ENCODE peak calls at places on chromosomes 6 and 20, in six cellular contexts. One of them, this sample, is unnamed.

GRCh38 chr6:6721606-6722005 is 133.1 kb downstream of the LY86 start:
- DNase-seq in K562: no peak
- DNase-seq in HepG2: no peak
- DNase-seq in A549: no peak
- DNase-seq in GM12878: no peak
- DNase-seq in endothelial cell of umbilical vein: no peak
- DNase-seq in this sample: peak

GRCh38 chr6:80182291-80182690 is 75.8 kb downstream of the BCKDHB start:
- DNase-seq in K562: no peak
- DNase-seq in HepG2: no peak
- DNase-seq in A549: no peak
- DNase-seq in GM12878: no peak
- DNase-seq in endothelial cell of umbilical vein: peak
- DNase-seq in this sample: no peak

GRCh38 chr6:158500016-158500735 is 59.7 kb upstream of the TMEM181 start:
- DNase-seq in K562: no peak
- DNase-seq in HepG2: no peak
- DNase-seq in A549: no peak
- DNase-seq in GM12878: no peak
- DNase-seq in endothelial cell of umbilical vein: no peak
- DNase-seq in this sample: no peak

GRCh38 chr6:6397842-6398241 is 77.4 kb upstream of the F13A1 start:
- DNase-seq in K562: no peak
- DNase-seq in HepG2: no peak
- DNase-seq in A549: no peak
- DNase-seq in GM12878: no peak
- DNase-seq in endothelial cell of umbilical vein: no peak
- DNase-seq in this sample: peak

GRCh38 chr6:107706516-107706915 is 117.6 kb downstream of the SCML4 start:
- DNase-seq in K562: no peak
- DNase-seq in HepG2: no peak
- DNase-seq in A549: no peak
- DNase-seq in GM12878: no peak
- DNase-seq in endothelial cell of umbilical vein: no peak
- DNase-seq in this sample: no peak

GRCh38 chr6:50850223-50850751 is 31.6 kb downstream of the TFAP2B start:
- DNase-seq in K562: no peak
- DNase-seq in HepG2: no peak
- DNase-seq in A549: no peak
- DNase-seq in GM12878: no peak
- DNase-seq in endothelial cell of umbilical vein: no peak
- DNase-seq in this sample: no peak

GRCh38 chr6:165663283-165663735 is 268 bp upstream of the PDE10A start:
- DNase-seq in K562: no peak
- DNase-seq in HepG2: no peak
- DNase-seq in A549: peak
- DNase-seq in GM12878: no peak
- DNase-seq in endothelial cell of umbilical vein: peak
- DNase-seq in this sample: no peak

GRCh38 chr6:87722831-87723726 is 21.0 kb upstream of the AKIRIN2 start:
- DNase-seq in K562: peak
- DNase-seq in HepG2: peak
- DNase-seq in A549: peak
- DNase-seq in GM12878: peak
- DNase-seq in endothelial cell of umbilical vein: peak
- DNase-seq in this sample: peak

GRCh38 chr6:87066449-87067288 is 28.2 kb downstream of the CGA start:
- DNase-seq in K562: peak
- DNase-seq in HepG2: peak
- DNase-seq in A549: peak
- DNase-seq in GM12878: peak
- DNase-seq in endothelial cell of umbilical vein: peak
- DNase-seq in this sample: peak

GRCh38 chr6:44682280-44682679 is 294.8 kb downstream of the CDC5L start:
- DNase-seq in K562: no peak
- DNase-seq in HepG2: no peak
- DNase-seq in A549: no peak
- DNase-seq in GM12878: no peak
- DNase-seq in endothelial cell of umbilical vein: no peak
- DNase-seq in this sample: no peak

GRCh38 chr6:44682987-44683779 is 295.7 kb downstream of the CDC5L start:
- DNase-seq in K562: no peak
- DNase-seq in HepG2: no peak
- DNase-seq in A549: no peak
- DNase-seq in GM12878: no peak
- DNase-seq in endothelial cell of umbilical vein: no peak
- DNase-seq in this sample: no peak

GRCh38 chr6:44679906-44680698 is 292.6 kb downstream of the CDC5L start:
- DNase-seq in K562: no peak
- DNase-seq in HepG2: no peak
- DNase-seq in A549: no peak
- DNase-seq in GM12878: no peak
- DNase-seq in endothelial cell of umbilical vein: no peak
- DNase-seq in this sample: no peak

GRCh38 chr6:44678252-44678935 is 290.9 kb downstream of the CDC5L start:
- DNase-seq in K562: no peak
- DNase-seq in HepG2: no peak
- DNase-seq in A549: no peak
- DNase-seq in GM12878: no peak
- DNase-seq in endothelial cell of umbilical vein: no peak
- DNase-seq in this sample: no peak

GRCh38 chr6:44681782-44682181 is 294.3 kb downstream of the CDC5L start:
- DNase-seq in K562: no peak
- DNase-seq in HepG2: no peak
- DNase-seq in A549: no peak
- DNase-seq in GM12878: no peak
- DNase-seq in endothelial cell of umbilical vein: no peak
- DNase-seq in this sample: no peak
- TF ChIP-seq MAX in K562: no peak
- TF ChIP-seq MAX in HepG2: no peak
- TF ChIP-seq MAX in A549: no peak
- TF ChIP-seq MAX in GM12878: no peak
- TF ChIP-seq MAX in endothelial cell of umbilical vein: no peak
- TF ChIP-seq MAX in this sample: no peak

GRCh38 chr6:41939091-41939847 is 2.3 kb downstream of the CCND3 start:
- DNase-seq in K562: peak
- DNase-seq in HepG2: no peak
- DNase-seq in A549: no peak
- DNase-seq in GM12878: no peak
- DNase-seq in endothelial cell of umbilical vein: no peak
- DNase-seq in this sample: peak
- H3K4me3 ChIP-seq in K562: peak
- H3K4me3 ChIP-seq in HepG2: no peak
- H3K4me3 ChIP-seq in A549: peak
- H3K4me3 ChIP-seq in GM12878: peak
- H3K4me3 ChIP-seq in endothelial cell of umbilical vein: no peak
- H3K4me3 ChIP-seq in this sample: peak

GRCh38 chr6:14874975-14875677 is 370.7 kb upstream of the JARID2 start:
- DNase-seq in K562: no peak
- DNase-seq in HepG2: no peak
- DNase-seq in A549: no peak
- DNase-seq in GM12878: no peak
- DNase-seq in endothelial cell of umbilical vein: no peak
- DNase-seq in this sample: no peak

GRCh38 chr6:14877758-14878157 is 368.1 kb upstream of the JARID2 start:
- DNase-seq in K562: no peak
- DNase-seq in HepG2: no peak
- DNase-seq in A549: no peak
- DNase-seq in GM12878: no peak
- DNase-seq in endothelial cell of umbilical vein: no peak
- DNase-seq in this sample: no peak

GRCh38 chr6:14880052-14880451 is 365.8 kb upstream of the JARID2 start:
- DNase-seq in K562: no peak
- DNase-seq in HepG2: no peak
- DNase-seq in A549: no peak
- DNase-seq in GM12878: no peak
- DNase-seq in endothelial cell of umbilical vein: no peak
- DNase-seq in this sample: no peak

GRCh38 chr6:14875678-14876063 is 370.2 kb upstream of the JARID2 start:
- DNase-seq in K562: no peak
- DNase-seq in HepG2: no peak
- DNase-seq in A549: no peak
- DNase-seq in GM12878: peak
- DNase-seq in endothelial cell of umbilical vein: no peak
- DNase-seq in this sample: no peak

DNA sequence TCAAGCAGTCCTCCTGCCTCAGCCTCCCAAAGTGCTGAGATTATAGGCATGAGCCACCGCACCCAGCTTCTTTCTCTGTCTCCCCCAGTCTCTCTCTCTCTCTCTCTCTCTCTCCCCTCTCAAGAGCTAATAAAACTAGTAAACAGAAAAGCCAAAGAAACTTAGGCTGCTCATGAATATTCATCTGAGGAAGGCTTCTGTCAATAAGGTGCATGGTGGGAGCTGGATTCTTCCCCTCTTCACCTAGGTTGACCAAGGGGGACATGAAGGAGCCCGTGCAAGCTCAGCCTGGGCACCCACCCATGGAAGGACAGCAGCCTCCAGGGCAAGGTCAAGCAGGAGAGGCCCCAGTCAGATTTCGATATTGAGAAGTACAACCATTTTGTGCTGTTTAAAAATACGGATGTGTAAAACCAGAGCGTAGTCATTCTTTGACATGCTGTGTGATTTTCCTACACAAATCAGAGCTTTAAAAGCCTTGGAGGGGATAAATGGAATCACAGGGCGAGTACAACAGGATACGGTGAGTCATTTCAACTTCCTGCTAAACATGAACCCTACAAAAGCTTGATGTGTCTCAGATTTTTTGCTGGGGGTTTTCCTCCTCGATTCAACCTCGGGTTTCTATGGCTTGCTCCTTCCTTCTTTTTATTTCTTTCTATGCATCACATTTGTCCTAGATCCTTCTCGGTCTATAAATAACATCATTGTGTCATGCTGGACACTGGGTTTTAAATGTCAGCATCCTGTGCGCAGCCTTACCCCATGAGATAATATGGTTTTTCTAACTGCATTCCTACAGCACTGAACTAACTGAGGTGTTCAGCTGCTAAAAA is 368.9 kb upstream of the JARID2 start:
- DNase-seq in K562: no peak
- DNase-seq in HepG2: no peak
- DNase-seq in A549: peak
- DNase-seq in GM12878: peak
- DNase-seq in endothelial cell of umbilical vein: peak
- DNase-seq in this sample: peak
- TF ChIP-seq MYC in K562: no peak
- TF ChIP-seq MYC in HepG2: no peak
- TF ChIP-seq MYC in A549: no peak
- TF ChIP-seq MYC in GM12878: no peak
- TF ChIP-seq MYC in endothelial cell of umbilical vein: no peak
- TF ChIP-seq MYC in this sample: peak

GRCh38 chr20:391041-391711 is 10.6 kb downstream of the TRIB3 start:
- DNase-seq in K562: no peak
- DNase-seq in HepG2: no peak
- DNase-seq in A549: no peak
- DNase-seq in GM12878: no peak
- DNase-seq in endothelial cell of umbilical vein: no peak
- DNase-seq in this sample: no peak

GRCh38 chr20:385448-385847 is 4.9 kb downstream of the TRIB3 start:
- DNase-seq in K562: no peak
- DNase-seq in HepG2: no peak
- DNase-seq in A549: no peak
- DNase-seq in GM12878: no peak
- DNase-seq in endothelial cell of umbilical vein: no peak
- DNase-seq in this sample: no peak

GRCh38 chr20:387520-387919 is 7.0 kb downstream of the TRIB3 start:
- DNase-seq in K562: no peak
- DNase-seq in HepG2: no peak
- DNase-seq in A549: no peak
- DNase-seq in GM12878: no peak
- DNase-seq in endothelial cell of umbilical vein: no peak
- DNase-seq in this sample: no peak

GRCh38 chr20:389220-389619 is 8.7 kb downstream of the TRIB3 start:
- DNase-seq in K562: no peak
- DNase-seq in HepG2: no peak
- DNase-seq in A549: no peak
- DNase-seq in GM12878: no peak
- DNase-seq in endothelial cell of umbilical vein: no peak
- DNase-seq in this sample: no peak

DNA sequence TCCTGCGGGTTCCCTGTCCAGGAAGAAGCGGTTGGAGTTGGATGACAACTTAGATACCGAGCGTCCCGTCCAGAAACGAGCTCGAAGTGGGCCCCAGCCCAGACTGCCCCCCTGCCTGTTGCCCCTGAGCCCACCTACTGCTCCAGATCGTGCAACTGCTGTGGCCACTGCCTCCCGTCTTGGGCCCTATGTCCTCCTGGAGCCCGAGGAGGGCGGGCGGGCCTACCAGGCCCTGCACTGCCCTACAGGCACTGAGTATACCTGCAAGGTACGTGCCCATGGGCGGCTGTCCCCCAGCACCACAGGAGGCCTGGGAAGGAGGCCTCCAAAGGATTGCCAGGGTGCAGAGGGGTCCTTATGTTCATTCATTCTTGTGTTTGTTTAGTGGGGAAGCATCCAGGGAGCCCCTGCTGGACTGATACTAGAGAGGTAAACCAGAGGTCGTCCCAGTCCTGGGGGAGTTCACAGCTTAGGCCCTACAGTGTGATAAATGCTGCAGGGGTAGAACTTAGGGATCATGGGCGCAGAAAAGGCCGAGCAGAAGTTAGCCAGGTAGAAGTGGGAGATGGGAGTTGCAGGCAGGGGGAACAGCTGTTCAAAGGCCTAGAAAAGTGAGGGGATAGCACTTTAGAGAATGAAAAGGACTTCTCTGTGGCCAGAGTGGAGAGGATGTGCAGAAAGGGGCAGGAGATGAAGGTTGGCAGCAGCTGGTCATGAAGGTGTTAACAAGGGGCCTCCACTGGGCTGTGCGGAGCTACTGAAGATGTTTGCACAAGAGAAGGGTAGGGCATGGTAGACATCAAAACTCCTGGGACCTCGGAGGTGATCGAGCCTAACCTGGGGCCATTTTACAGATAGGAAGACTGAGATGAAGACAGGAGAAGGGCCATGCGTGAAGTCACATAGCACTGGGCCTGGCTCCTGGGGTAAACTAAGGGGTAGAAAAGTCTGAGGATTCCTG is 7.8 kb downstream of the TRIB3 start:
- DNase-seq in K562: no peak
- DNase-seq in HepG2: no peak
- DNase-seq in A549: no peak
- DNase-seq in GM12878: no peak
- DNase-seq in endothelial cell of umbilical vein: no peak
- DNase-seq in this sample: no peak
- TF ChIP-seq MAX in K562: no peak
- TF ChIP-seq MAX in HepG2: peak
- TF ChIP-seq MAX in A549: no peak
- TF ChIP-seq MAX in GM12878: no peak
- TF ChIP-seq MAX in endothelial cell of umbilical vein: no peak
- TF ChIP-seq MAX in this sample: no peak

This sample was measured in NB4.